ENCODE peak calls at places on chromosomes 12 and 14, in ten cellular contexts. One of them, this sample, is unnamed.

GRCh38 chr12:130164216-130164542 is 1.9 kb downstream of the FZD10 start:
- DNase-seq in colonic mucosa: no peak
- DNase-seq in H9: no peak
- DNase-seq in sigmoid colon: no peak
- DNase-seq in RWPE1: no peak
- DNase-seq in mammary epithelial cell: no peak
- DNase-seq in CD4-positive, alpha-beta T cell: no peak
- DNase-seq in A549: no peak
- DNase-seq in tibial artery: no peak
- DNase-seq in right lobe of liver: no peak
- DNase-seq in this sample: no peak

GRCh38 chr12:121770388-121770787 is 23.1 kb downstream of the RHOF start:
- DNase-seq in colonic mucosa: no peak
- DNase-seq in RWPE1: no peak
- DNase-seq in CD4-positive, alpha-beta T cell: no peak
- DNase-seq in H9: no peak
- DNase-seq in mammary epithelial cell: no peak
- DNase-seq in A549: no peak
- DNase-seq in tibial artery: no peak
- DNase-seq in right lobe of liver: no peak
- DNase-seq in sigmoid colon: no peak
- DNase-seq in this sample: no peak

GRCh38 chr14:87066221-87066817 is 926.7 kb downstream of the GALC start:
- DNase-seq in RWPE1: peak
- DNase-seq in right lobe of liver: no peak
- DNase-seq in CD4-positive, alpha-beta T cell: no peak
- DNase-seq in A549: no peak
- DNase-seq in mammary epithelial cell: peak
- DNase-seq in tibial artery: no peak
- DNase-seq in sigmoid colon: no peak
- DNase-seq in H9: no peak
- DNase-seq in colonic mucosa: no peak
- DNase-seq in this sample: no peak

GRCh38 chr12:92027243-92027642 is 118.4 kb downstream of the BTG1 start:
- DNase-seq in right lobe of liver: no peak
- DNase-seq in CD4-positive, alpha-beta T cell: no peak
- DNase-seq in sigmoid colon: no peak
- DNase-seq in H9: no peak
- DNase-seq in A549: no peak
- DNase-seq in tibial artery: no peak
- DNase-seq in colonic mucosa: no peak
- DNase-seq in RWPE1: no peak
- DNase-seq in mammary epithelial cell: no peak
- DNase-seq in this sample: no peak

GRCh38 chr12:126742326-126742725 is 1524.6 kb upstream of the TMEM132C start:
- DNase-seq in A549: no peak
- DNase-seq in tibial artery: no peak
- DNase-seq in H9: no peak
- DNase-seq in RWPE1: no peak
- DNase-seq in colonic mucosa: no peak
- DNase-seq in right lobe of liver: no peak
- DNase-seq in CD4-positive, alpha-beta T cell: no peak
- DNase-seq in sigmoid colon: no peak
- DNase-seq in mammary epithelial cell: no peak
- DNase-seq in this sample: no peak

GRCh38 chr14:59630281-59630963 is 53.8 kb upstream of the CCDC175 start:
- DNase-seq in RWPE1: peak
- DNase-seq in colonic mucosa: no peak
- DNase-seq in tibial artery: no peak
- DNase-seq in right lobe of liver: peak
- DNase-seq in mammary epithelial cell: peak
- DNase-seq in sigmoid colon: no peak
- DNase-seq in A549: no peak
- DNase-seq in H9: peak
- DNase-seq in CD4-positive, alpha-beta T cell: no peak
- DNase-seq in this sample: no peak

GRCh38 chr12:47120736-47121135 is 41.0 kb upstream of the AMIGO2 start:
- DNase-seq in CD4-positive, alpha-beta T cell: no peak
- DNase-seq in H9: no peak
- DNase-seq in mammary epithelial cell: no peak
- DNase-seq in right lobe of liver: no peak
- DNase-seq in RWPE1: no peak
- DNase-seq in tibial artery: no peak
- DNase-seq in colonic mucosa: no peak
- DNase-seq in sigmoid colon: no peak
- DNase-seq in A549: no peak
- DNase-seq in this sample: no peak

GRCh38 chr12:82361461-82361915 is 3.2 kb downstream of the METTL25 start:
- DNase-seq in tibial artery: no peak
- DNase-seq in H9: peak
- DNase-seq in mammary epithelial cell: no peak
- DNase-seq in CD4-positive, alpha-beta T cell: no peak
- DNase-seq in right lobe of liver: no peak
- DNase-seq in RWPE1: no peak
- DNase-seq in sigmoid colon: no peak
- DNase-seq in colonic mucosa: no peak
- DNase-seq in A549: no peak
- DNase-seq in this sample: no peak

GRCh38 chr14:68377056-68377455 is 415.8 kb downstream of the ZFP36L1 start:
- DNase-seq in H9: no peak
- DNase-seq in colonic mucosa: no peak
- DNase-seq in A549: no peak
- DNase-seq in right lobe of liver: no peak
- DNase-seq in tibial artery: no peak
- DNase-seq in CD4-positive, alpha-beta T cell: no peak
- DNase-seq in sigmoid colon: no peak
- DNase-seq in mammary epithelial cell: no peak
- DNase-seq in RWPE1: no peak
- DNase-seq in this sample: no peak

GRCh38 chr12:68506619-68507018 is 104.1 kb upstream of the RAP1B start:
- DNase-seq in colonic mucosa: no peak
- DNase-seq in sigmoid colon: no peak
- DNase-seq in H9: no peak
- DNase-seq in right lobe of liver: no peak
- DNase-seq in RWPE1: no peak
- DNase-seq in mammary epithelial cell: no peak
- DNase-seq in tibial artery: no peak
- DNase-seq in CD4-positive, alpha-beta T cell: no peak
- DNase-seq in A549: no peak
- DNase-seq in this sample: no peak

GRCh38 chr12:1761857-1762256 is 58.5 kb upstream of the LRTM2 start:
- DNase-seq in sigmoid colon: no peak
- DNase-seq in mammary epithelial cell: no peak
- DNase-seq in CD4-positive, alpha-beta T cell: no peak
- DNase-seq in A549: no peak
- DNase-seq in colonic mucosa: no peak
- DNase-seq in H9: no peak
- DNase-seq in RWPE1: no peak
- DNase-seq in tibial artery: no peak
- DNase-seq in right lobe of liver: no peak
- DNase-seq in this sample: no peak

GRCh38 chr12:68497702-68498101 is 113.0 kb upstream of the RAP1B start:
- DNase-seq in colonic mucosa: no peak
- DNase-seq in right lobe of liver: no peak
- DNase-seq in A549: no peak
- DNase-seq in tibial artery: no peak
- DNase-seq in sigmoid colon: no peak
- DNase-seq in CD4-positive, alpha-beta T cell: no peak
- DNase-seq in mammary epithelial cell: peak
- DNase-seq in RWPE1: no peak
- DNase-seq in H9: no peak
- DNase-seq in this sample: no peak

GRCh38 chr12:1590083-1590979 is 4.0 kb downstream of the FBXL14 start:
- DNase-seq in right lobe of liver: no peak
- DNase-seq in mammary epithelial cell: peak
- DNase-seq in sigmoid colon: no peak
- DNase-seq in A549: no peak
- DNase-seq in colonic mucosa: peak
- DNase-seq in RWPE1: no peak
- DNase-seq in H9: peak
- DNase-seq in CD4-positive, alpha-beta T cell: no peak
- DNase-seq in tibial artery: peak
- DNase-seq in this sample: no peak

GRCh38 chr14:101039755-101040138 is 136.2 kb upstream of the RTL1 start:
- DNase-seq in sigmoid colon: peak
- DNase-seq in RWPE1: no peak
- DNase-seq in mammary epithelial cell: no peak
- DNase-seq in CD4-positive, alpha-beta T cell: no peak
- DNase-seq in tibial artery: no peak
- DNase-seq in H9: no peak
- DNase-seq in right lobe of liver: peak
- DNase-seq in A549: no peak
- DNase-seq in colonic mucosa: no peak
- DNase-seq in this sample: no peak

GRCh38 chr14:93892923-93893549 is 34.1 kb upstream of the FAM181A start:
- DNase-seq in tibial artery: peak
- DNase-seq in CD4-positive, alpha-beta T cell: peak
- DNase-seq in right lobe of liver: peak
- DNase-seq in RWPE1: peak
- DNase-seq in colonic mucosa: peak
- DNase-seq in mammary epithelial cell: peak
- DNase-seq in A549: peak
- DNase-seq in sigmoid colon: peak
- DNase-seq in H9: peak
- DNase-seq in this sample: peak

GRCh38 chr14:87888136-87888999 is 104.6 kb downstream of the GALC start:
- DNase-seq in right lobe of liver: no peak
- DNase-seq in CD4-positive, alpha-beta T cell: no peak
- DNase-seq in RWPE1: no peak
- DNase-seq in H9: peak
- DNase-seq in sigmoid colon: no peak
- DNase-seq in mammary epithelial cell: no peak
- DNase-seq in A549: peak
- DNase-seq in colonic mucosa: peak
- DNase-seq in tibial artery: peak
- DNase-seq in this sample: no peak

GRCh38 chr14:82861321-82861720 is 1327.7 kb upstream of the SEL1L start:
- DNase-seq in RWPE1: no peak
- DNase-seq in right lobe of liver: no peak
- DNase-seq in sigmoid colon: no peak
- DNase-seq in A549: no peak
- DNase-seq in H9: no peak
- DNase-seq in tibial artery: no peak
- DNase-seq in colonic mucosa: no peak
- DNase-seq in CD4-positive, alpha-beta T cell: no peak
- DNase-seq in mammary epithelial cell: no peak
- DNase-seq in this sample: no peak

GRCh38 chr12:42586268-42586667 is 3.3 kb downstream of the PRICKLE1 start:
- DNase-seq in colonic mucosa: no peak
- DNase-seq in sigmoid colon: no peak
- DNase-seq in tibial artery: no peak
- DNase-seq in mammary epithelial cell: no peak
- DNase-seq in RWPE1: no peak
- DNase-seq in right lobe of liver: no peak
- DNase-seq in CD4-positive, alpha-beta T cell: no peak
- DNase-seq in H9: no peak
- DNase-seq in A549: no peak
- DNase-seq in this sample: no peak
- H3K27ac ChIP-seq in colonic mucosa: no peak
- H3K27ac ChIP-seq in sigmoid colon: no peak
- H3K27ac ChIP-seq in tibial artery: no peak
- H3K27ac ChIP-seq in mammary epithelial cell: no peak
- H3K27ac ChIP-seq in RWPE1: no peak
- H3K27ac ChIP-seq in right lobe of liver: no peak
- H3K27ac ChIP-seq in CD4-positive, alpha-beta T cell: no peak
- H3K27ac ChIP-seq in H9: no peak
- H3K27ac ChIP-seq in A549: no peak
- H3K27ac ChIP-seq in this sample: no peak

GRCh38 chr14:99615497-99616245 is 11.7 kb upstream of the CCDC85C start:
- DNase-seq in tibial artery: no peak
- DNase-seq in H9: no peak
- DNase-seq in A549: no peak
- DNase-seq in sigmoid colon: no peak
- DNase-seq in CD4-positive, alpha-beta T cell: no peak
- DNase-seq in colonic mucosa: no peak
- DNase-seq in RWPE1: no peak
- DNase-seq in mammary epithelial cell: no peak
- DNase-seq in right lobe of liver: no peak
- DNase-seq in this sample: no peak
- H3K27ac ChIP-seq in tibial artery: no peak
- H3K27ac ChIP-seq in H9: no peak
- H3K27ac ChIP-seq in A549: no peak
- H3K27ac ChIP-seq in sigmoid colon: no peak
- H3K27ac ChIP-seq in CD4-positive, alpha-beta T cell: no peak
- H3K27ac ChIP-seq in colonic mucosa: no peak
- H3K27ac ChIP-seq in RWPE1: peak
- H3K27ac ChIP-seq in mammary epithelial cell: no peak
- H3K27ac ChIP-seq in right lobe of liver: no peak
- H3K27ac ChIP-seq in this sample: no peak

DNA sequence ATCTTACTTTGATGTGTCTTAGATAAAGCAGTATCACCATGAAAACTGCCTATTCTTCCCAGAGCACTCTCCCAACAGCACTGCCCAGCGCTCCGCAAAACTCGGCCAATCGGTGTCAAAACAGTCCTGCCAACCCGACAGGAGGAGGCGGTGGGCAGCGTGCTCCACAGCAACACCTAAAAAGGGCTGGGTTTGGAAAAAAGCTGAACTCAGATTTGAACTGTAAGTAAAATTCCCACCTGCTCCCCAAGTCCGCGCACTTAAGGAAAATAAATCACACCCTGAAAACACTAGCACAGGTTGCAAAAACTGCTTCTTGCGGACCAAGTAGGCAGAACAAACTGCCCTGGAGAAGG is 720 bp downstream of the IPO8 start:
- DNase-seq in CD4-positive, alpha-beta T cell: no peak
- DNase-seq in colonic mucosa: peak
- DNase-seq in H9: peak
- DNase-seq in mammary epithelial cell: peak
- DNase-seq in sigmoid colon: peak
- DNase-seq in tibial artery: peak
- DNase-seq in A549: peak
- DNase-seq in RWPE1: peak
- DNase-seq in right lobe of liver: peak
- DNase-seq in this sample: no peak
- H3K27ac ChIP-seq in CD4-positive, alpha-beta T cell: peak
- H3K27ac ChIP-seq in colonic mucosa: peak
- H3K27ac ChIP-seq in H9: no peak
- H3K27ac ChIP-seq in mammary epithelial cell: peak
- H3K27ac ChIP-seq in sigmoid colon: peak
- H3K27ac ChIP-seq in tibial artery: peak
- H3K27ac ChIP-seq in A549: peak
- H3K27ac ChIP-seq in RWPE1: peak
- H3K27ac ChIP-seq in right lobe of liver: peak
- H3K27ac ChIP-seq in this sample: peak

DNA sequence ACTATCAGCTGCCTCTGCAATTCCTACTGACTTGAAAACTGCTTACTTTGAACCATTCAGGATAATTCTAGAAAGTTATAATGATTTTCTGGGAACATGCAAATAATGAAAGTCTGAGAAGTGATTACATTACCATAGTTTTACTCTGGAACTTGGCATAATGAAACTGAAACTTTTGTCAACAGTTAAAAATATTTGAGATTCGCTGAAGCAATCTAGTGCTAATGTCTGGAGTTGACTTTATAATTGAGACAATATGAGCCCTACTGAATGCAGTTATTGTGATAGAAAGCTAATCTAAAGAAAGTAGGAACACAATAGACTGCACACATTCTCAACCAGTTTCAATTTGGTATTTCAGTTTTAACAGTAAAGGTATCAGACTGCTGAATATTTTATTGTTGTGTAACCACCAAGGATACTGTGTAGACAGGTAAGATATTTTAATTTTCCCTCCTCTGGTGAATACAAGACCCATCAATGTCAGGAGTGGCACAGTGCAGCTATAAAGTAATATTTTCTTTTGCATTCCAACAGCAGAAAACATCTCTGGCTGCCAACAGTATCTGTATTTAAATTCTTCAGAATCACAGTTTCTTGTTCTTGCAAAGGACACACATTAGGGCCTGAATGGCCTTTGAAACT is 483.5 kb downstream of the ATP23 start:
- DNase-seq in tibial artery: no peak
- DNase-seq in A549: no peak
- DNase-seq in H9: no peak
- DNase-seq in mammary epithelial cell: no peak
- DNase-seq in colonic mucosa: no peak
- DNase-seq in RWPE1: no peak
- DNase-seq in right lobe of liver: no peak
- DNase-seq in sigmoid colon: no peak
- DNase-seq in CD4-positive, alpha-beta T cell: no peak
- DNase-seq in this sample: no peak
- H3K27ac ChIP-seq in tibial artery: peak
- H3K27ac ChIP-seq in A549: peak
- H3K27ac ChIP-seq in H9: peak
- H3K27ac ChIP-seq in mammary epithelial cell: peak
- H3K27ac ChIP-seq in colonic mucosa: peak
- H3K27ac ChIP-seq in RWPE1: no peak
- H3K27ac ChIP-seq in right lobe of liver: no peak
- H3K27ac ChIP-seq in sigmoid colon: peak
- H3K27ac ChIP-seq in CD4-positive, alpha-beta T cell: no peak
- H3K27ac ChIP-seq in this sample: no peak

This sample was measured in CD4-positive, alpha-beta memory T cell.